ENCODE peak calls at places on chromosomes 11 and 22, in six cellular contexts. V, W, P, K, Y and I are unnamed samples.

GRCh38 chr11:92342886-92343285 is 118.3 kb downstream of the FAT3 start:
- DNase-seq in V (no peak), W (no peak), P (no peak), K (no peak), Y (no peak), I (no peak)

GRCh38 chr22:48167238-48167637 is 1404.8 kb downstream of the TBC1D22A start:
- DNase-seq in V (no peak), W (no peak), P (peak), K (no peak), Y (no peak), I (no peak)

GRCh38 chr11:126076641-126077040 is 14.0 kb upstream of the CDON start:
- DNase-seq in V (no peak), W (no peak), P (no peak), K (no peak), Y (no peak), I (no peak)

GRCh38 chr11:47007579-47007978 is 71.0 kb downstream of the CSTPP1 start:
- DNase-seq in V (no peak), W (no peak), P (no peak), K (no peak), Y (no peak), I (no peak)

GRCh38 chr11:78332174-78332866 is 85.3 kb downstream of the GAB2 start:
- DNase-seq in V (no peak), W (no peak), P (no peak), K (no peak), Y (no peak), I (no peak)

GRCh38 chr11:118910309-118911112 is 15.2 kb downstream of the BCL9L start:
- DNase-seq in V (peak), W (peak), P (peak), K (peak), Y (no peak), I (peak)

GRCh38 chr11:12216542-12217422 is 106.4 kb downstream of the MICAL2 start:
- DNase-seq in V (no peak), W (peak), P (no peak), K (no peak), Y (no peak), I (no peak)

GRCh38 chr11:17013548-17014320 is 480 bp downstream of the PLEKHA7 start:
- DNase-seq in V (peak), W (peak), P (no peak), K (peak), Y (no peak), I (no peak)

GRCh38 chr11:68798221-68798813 is 43.4 kb downstream of the CPT1A start:
- DNase-seq in V (peak), W (peak), P (no peak), K (peak), Y (peak), I (no peak)

GRCh38 chr11:3230636-3231549 is 1.3 kb downstream of the MRGPRE start:
- DNase-seq in V (no peak), W (no peak), P (no peak), K (no peak), Y (no peak), I (no peak)

GRCh38 chr11:17839973-17840611 is 105.5 kb downstream of the KCNC1 start:
- DNase-seq in V (no peak), W (peak), P (no peak), K (no peak), Y (no peak), I (peak)

GRCh38 chr11:131723088-131723487 is 352.7 kb downstream of the NTM start:
- DNase-seq in V (no peak), W (no peak), P (no peak), K (no peak), Y (no peak), I (no peak)

GRCh38 chr22:25069758-25070461 is 117.4 kb downstream of the KIAA1671 start:
- DNase-seq in V (no peak), W (no peak), P (peak), K (no peak), Y (no peak), I (no peak)

GRCh38 chr22:28930357-28931007 is 47.1 kb downstream of the ZNRF3 start:
- DNase-seq in V (no peak), W (no peak), P (no peak), K (no peak), Y (no peak), I (no peak)

GRCh38 chr22:18076060-18076497 is 1.7 kb upstream of the PEX26 start:
- DNase-seq in V (peak), W (peak), P (peak), K (peak), Y (no peak), I (no peak)

GRCh38 chr22:33577862-33578411 is 342.3 kb downstream of the LARGE1 start:
- DNase-seq in V (no peak), W (peak), P (no peak), K (no peak), Y (no peak), I (peak)

GRCh38 chr11:12164061-12165014 is 53.9 kb downstream of the MICAL2 start:
- DNase-seq in V (no peak), W (peak), P (no peak), K (no peak), Y (no peak), I (peak)

GRCh38 chr11:128548655-128549255 is 38.6 kb downstream of the ETS1 start:
- DNase-seq in V (peak), W (no peak), P (no peak), K (peak), Y (peak), I (no peak)

GRCh38 chr11:6855971-6856542 is 6.8 kb upstream of the OR10A2 start:
- DNase-seq in V (no peak), W (peak), P (no peak), K (no peak), Y (no peak), I (peak)

GRCh38 chr11:74450318-74450717 is 17.0 kb downstream of the KCNE3 start:
- DNase-seq in V (no peak), W (no peak), P (no peak), K (no peak), Y (no peak), I (no peak)

GRCh38 chr22:26718905-26719304 is 61.5 kb downstream of the MIAT start:
- DNase-seq in V (no peak), W (no peak), P (no peak), K (no peak), Y (no peak), I (peak)

GRCh38 chr11:128346808-128347207 is 240.6 kb downstream of the ETS1 start:
- DNase-seq in V (no peak), W (peak), P (no peak), K (no peak), Y (no peak), I (peak)

GRCh38 chr22:31272522-31273446 is 19.5 kb downstream of the PIK3IP1 start:
- DNase-seq in V (peak), W (peak), P (peak), K (peak), Y (peak), I (no peak)

GRCh38 chr22:31271026-31271425 is 21.3 kb downstream of the PIK3IP1 start:
- DNase-seq in V (no peak), W (no peak), P (no peak), K (no peak), Y (no peak), I (no peak)

GRCh38 chr22:31269892-31270574 is 22.3 kb downstream of the PIK3IP1 start:
- DNase-seq in V (no peak), W (no peak), P (no peak), K (peak), Y (no peak), I (no peak)

GRCh38 chr22:31274017-31274416 is 18.3 kb downstream of the PIK3IP1 start:
- DNase-seq in V (no peak), W (no peak), P (peak), K (no peak), Y (no peak), I (no peak)

DNA sequence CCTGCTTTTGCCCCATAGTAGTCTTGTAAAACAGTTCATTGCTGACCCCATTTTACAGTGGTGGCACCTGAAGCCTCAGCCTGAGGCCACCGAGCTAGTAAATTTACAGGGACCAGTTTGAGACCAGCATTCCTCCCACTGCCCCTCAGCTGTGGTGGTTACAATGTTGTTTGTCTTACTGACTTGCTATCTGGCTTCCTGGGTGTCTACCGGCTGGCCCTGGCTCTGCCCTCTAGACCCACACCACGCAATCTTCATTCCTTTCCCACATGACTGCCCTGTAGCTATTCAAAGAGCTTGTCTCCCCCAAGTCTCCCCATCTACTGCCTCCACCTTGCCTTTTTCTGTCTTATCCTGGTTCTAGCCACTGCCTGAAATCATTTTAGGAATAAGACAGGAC is 20.8 kb downstream of the PIK3IP1 start:
- DNase-seq in V (no peak), W (no peak), P (no peak), K (no peak), Y (no peak), I (no peak)
- TF ChIP-seq CTCF in V (no peak), W (no peak), P (no peak), K (no peak), Y (no peak), I (no peak)

GRCh38 chr11:94568200-94568599 is 1.0 kb downstream of the PIWIL4 start:
- DNase-seq in V (no peak), W (no peak), P (no peak), K (no peak), Y (no peak), I (no peak)
- TF ChIP-seq CTCF in V (no peak), W (no peak), P (no peak), K (no peak), Y (no peak), I (no peak)

GRCh38 chr11:32893091-32893946 is 708 bp downstream of the QSER1 start:
- DNase-seq in V (peak), W (peak), P (peak), K (peak), Y (peak), I (no peak)
- TF ChIP-seq CTCF in V (peak), W (peak), P (no peak), K (peak), Y (no peak), I (peak)

GRCh38 chr22:16783930-16784354 is 41.3 kb downstream of the XKR3 start:
- DNase-seq in V (no peak), W (no peak), P (no peak), K (no peak), Y (no peak), I (no peak)
- TF ChIP-seq CTCF in V (peak), W (no peak), P (no peak), K (peak), Y (no peak), I (peak)

DNA sequence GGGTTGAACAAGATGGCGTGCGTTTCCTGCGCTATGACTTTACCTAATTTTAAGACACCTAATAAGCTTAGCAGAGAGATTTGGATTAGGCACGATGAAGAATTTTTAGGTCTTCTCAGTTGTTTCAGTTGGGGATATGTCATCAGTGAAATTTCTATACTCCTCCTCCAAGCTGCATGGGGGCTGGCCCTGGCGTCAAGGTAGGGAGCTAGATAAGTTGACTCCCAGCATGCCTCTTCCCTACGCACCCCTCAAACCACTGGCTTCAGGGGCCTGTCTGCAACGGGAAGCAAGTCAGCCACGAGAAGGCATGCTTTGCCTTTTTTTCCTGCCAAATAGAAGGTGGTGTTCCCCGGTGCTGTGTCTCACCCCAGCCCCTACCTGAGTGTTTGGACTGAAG is 13.3 kb downstream of the DGAT2 start:
- DNase-seq in V (no peak), W (no peak), P (no peak), K (no peak), Y (no peak), I (no peak)
- TF ChIP-seq CTCF in V (no peak), W (no peak), P (no peak), K (no peak), Y (no peak), I (no peak)

GRCh38 chr11:93773045-93773477 is 11.0 kb upstream of the MED17 start:
- DNase-seq in V (no peak), W (no peak), P (no peak), K (peak), Y (no peak), I (no peak)

GRCh38 chr11:93773601-93774200 is 10.4 kb upstream of the MED17 start:
- DNase-seq in V (no peak), W (no peak), P (no peak), K (no peak), Y (no peak), I (no peak)

GRCh38 chr11:93770160-93770559 is 13.9 kb upstream of the MED17 start:
- DNase-seq in V (no peak), W (no peak), P (no peak), K (no peak), Y (no peak), I (no peak)

GRCh38 chr11:93772123-93772522 is 12.0 kb upstream of the MED17 start:
- DNase-seq in V (no peak), W (no peak), P (no peak), K (no peak), Y (no peak), I (no peak)

DNA sequence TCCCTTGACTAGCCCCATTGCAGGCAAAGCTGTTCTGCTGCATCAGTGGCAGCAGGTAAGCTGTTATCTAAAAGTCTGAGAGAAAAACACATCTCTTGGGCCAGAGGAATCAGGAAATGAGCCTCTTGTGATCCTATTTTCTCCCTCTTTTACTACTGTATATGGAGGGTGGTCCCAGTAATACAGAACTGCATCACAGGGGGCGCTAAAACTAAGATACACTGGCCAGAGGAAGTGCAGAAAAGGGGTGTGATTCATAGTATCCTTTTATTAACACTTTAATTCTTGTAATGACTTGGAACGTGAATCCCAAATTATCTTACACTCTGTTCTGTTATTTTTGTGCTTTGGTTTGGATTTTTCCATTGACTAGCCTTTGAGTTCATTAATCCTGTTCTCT is 8.8 kb upstream of the MED17 start:
- DNase-seq in V (peak), W (peak), P (no peak), K (peak), Y (no peak), I (no peak)
- TF ChIP-seq CTCF in V (peak), W (no peak), P (no peak), K (peak), Y (no peak), I (peak)

GRCh38 chr11:32297629-32298028 is 137.7 kb downstream of the WT1 start:
- DNase-seq in V (no peak), W (peak), P (no peak), K (no peak), Y (no peak), I (no peak)
- TF ChIP-seq CTCF in V (no peak), W (peak), P (no peak), K (no peak), Y (no peak), I (peak)

GRCh38 chr11:44427432-44427831 is 117.5 kb upstream of the ALX4 start:
- DNase-seq in V (no peak), W (peak), P (no peak), K (peak), Y (no peak), I (no peak)
- TF ChIP-seq CTCF in V (no peak), W (peak), P (no peak), K (peak), Y (no peak), I (peak)

DNA sequence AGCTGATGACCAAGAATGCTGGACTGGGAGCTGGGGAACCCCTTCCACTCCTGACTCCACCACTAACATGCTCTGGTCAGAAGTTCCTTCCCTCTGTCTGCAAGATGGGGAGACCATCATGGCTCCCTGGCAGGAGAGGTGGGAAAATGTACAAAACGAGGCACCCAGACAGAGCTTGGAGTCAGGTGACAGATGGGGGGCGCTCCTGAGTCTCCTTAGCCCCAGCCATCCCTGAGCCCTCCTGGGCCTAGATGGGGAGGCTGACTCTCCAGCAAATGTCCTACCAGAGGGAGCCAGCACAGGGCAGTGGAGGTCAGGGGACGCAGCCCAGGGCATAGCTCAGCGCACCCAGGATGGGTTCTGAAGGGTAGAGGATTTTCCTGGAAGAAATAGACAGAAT is 20.0 kb downstream of the KCNJ4 start:
- DNase-seq in V (no peak), W (no peak), P (no peak), K (peak), Y (no peak), I (no peak)
- TF ChIP-seq CTCF in V (no peak), W (no peak), P (no peak), K (peak), Y (no peak), I (peak)